ENCODE peak calls at places on chromosomes 5 and 9, in six cellular contexts. I, L, P, R, U and K are unnamed samples.

GRCh38 chr5:115343855-115344254 is 47.4 kb upstream of the CCDC112 start:
- DNase-seq in I (no peak), L (no peak), P (no peak), R (no peak), U (no peak), K (no peak)

GRCh38 chr5:93532370-93532769 is 48.6 kb downstream of the NR2F1-AS1 start:
- DNase-seq in I (peak), L (no peak), P (no peak), R (no peak), U (no peak), K (no peak)

GRCh38 chr5:177405805-177406204 is 3.6 kb downstream of the F12 start:
- DNase-seq in I (peak), L (no peak), P (peak), R (no peak), U (no peak), K (no peak)

GRCh38 chr5:131488463-131488862 is 146.6 kb downstream of the RAPGEF6 start:
- DNase-seq in I (no peak), L (no peak), P (peak), R (no peak), U (no peak), K (no peak)

GRCh38 chr5:78537821-78538220 is 110.8 kb downstream of the LHFPL2 start:
- DNase-seq in I (no peak), L (no peak), P (no peak), R (no peak), U (no peak), K (no peak)

GRCh38 chr5:16935271-16936149 is 578 bp downstream of the MYO10 start:
- DNase-seq in I (peak), L (peak), P (no peak), R (peak), U (no peak), K (no peak)

GRCh38 chr9:125521462-125522327 is 185.3 kb downstream of the MAPKAP1 start:
- DNase-seq in I (no peak), L (peak), P (no peak), R (no peak), U (peak), K (no peak)

GRCh38 chr5:463952-464351 is 21.0 kb downstream of the EXOC3 start:
- DNase-seq in I (peak), L (peak), P (peak), R (no peak), U (no peak), K (no peak)

GRCh38 chr5:74640450-74641013 is at the start of gene ENC1:
- DNase-seq in I (peak), L (peak), P (peak), R (peak), U (peak), K (no peak)

GRCh38 chr5:149445739-149446369 is 66.8 kb upstream of the IL17B start:
- DNase-seq in I (no peak), L (no peak), P (no peak), R (no peak), U (no peak), K (no peak)

GRCh38 chr5:165321912-165322311 is 1816.5 kb downstream of the MAT2B start:
- DNase-seq in I (no peak), L (no peak), P (no peak), R (no peak), U (no peak), K (no peak)

GRCh38 chr9:128684325-128685021 is 4.5 kb upstream of the SET start:
- DNase-seq in I (peak), L (peak), P (peak), R (peak), U (peak), K (no peak)

GRCh38 chr5:147530801-147531389 is 21.0 kb upstream of the DPYSL3 start:
- DNase-seq in I (no peak), L (no peak), P (no peak), R (no peak), U (no peak), K (no peak)

GRCh38 chr9:90998573-90998972 is 197.0 kb downstream of the SYK start:
- DNase-seq in I (no peak), L (no peak), P (no peak), R (peak), U (no peak), K (no peak)

GRCh38 chr5:91269198-91269597 is 113.9 kb downstream of the ARRDC3 start:
- DNase-seq in I (no peak), L (peak), P (no peak), R (no peak), U (no peak), K (no peak)

GRCh38 chr9:133979921-133980863 is 11.9 kb downstream of the VAV2 start:
- DNase-seq in I (no peak), L (no peak), P (no peak), R (no peak), U (no peak), K (no peak)

GRCh38 chr9:113477661-113478060 is 14.1 kb downstream of the RGS3 start:
- DNase-seq in I (no peak), L (no peak), P (no peak), R (no peak), U (no peak), K (no peak)

GRCh38 chr9:101625871-101626270 is 31.1 kb upstream of the PPP3R2 start:
- DNase-seq in I (no peak), L (no peak), P (no peak), R (no peak), U (no peak), K (no peak)

GRCh38 chr5:141811287-141812155 is 66.7 kb downstream of the PCDH1 start:
- DNase-seq in I (no peak), L (peak), P (no peak), R (no peak), U (no peak), K (no peak)

GRCh38 chr5:5950658-5951057 is 427.7 kb downstream of the MED10 start:
- DNase-seq in I (no peak), L (no peak), P (no peak), R (no peak), U (no peak), K (no peak)

GRCh38 chr5:17185349-17185748 is 32.1 kb upstream of the BASP1 start:
- DNase-seq in I (no peak), L (no peak), P (no peak), R (no peak), U (no peak), K (no peak)

GRCh38 chr5:178483620-178484019 is 106.6 kb downstream of the COL23A1 start:
- DNase-seq in I (peak), L (peak), P (peak), R (no peak), U (no peak), K (no peak)

GRCh38 chr9:91771027-91771426 is 179.0 kb downstream of the ROR2 start:
- DNase-seq in I (peak), L (no peak), P (no peak), R (no peak), U (no peak), K (no peak)

GRCh38 chr9:134410078-134410834 is 84.0 kb downstream of the RXRA start:
- DNase-seq in I (no peak), L (no peak), P (no peak), R (no peak), U (no peak), K (no peak)

GRCh38 chr9:92206490-92206889 is 87.0 kb downstream of the IARS1 start:
- DNase-seq in I (no peak), L (no peak), P (no peak), R (no peak), U (no peak), K (no peak)